ENCODE peak calls at places on chromosomes 12 and 14, in eight cellular contexts. A, E, M, Q, P, J, I and X are unnamed samples.

GRCh38 chr12:119869720-119870119 is 7.4 kb downstream of the CIT start:
- DNase-seq in A (peak), E (peak), M (peak), Q (peak), P (no peak), J (no peak), I (no peak), X (peak)

GRCh38 chr12:1915082-1915968 is 3.1 kb downstream of the CACNA2D4 start:
- DNase-seq in A (no peak), E (no peak), M (peak), Q (no peak), P (no peak), J (no peak), I (peak), X (no peak)

GRCh38 chr12:51357374-51358047 is 11.0 kb upstream of the CELA1 start:
- DNase-seq in A (no peak), E (no peak), M (no peak), Q (no peak), P (no peak), J (no peak), I (no peak), X (no peak)

GRCh38 chr14:20801726-20802125 is 918 bp downstream of the RNASE1 start:
- DNase-seq in A (no peak), E (no peak), M (peak), Q (no peak), P (no peak), J (peak), I (peak), X (no peak)

GRCh38 chr14:105334383-105335230 is 20.1 kb downstream of the PACS2 start:
- DNase-seq in A (no peak), E (no peak), M (no peak), Q (no peak), P (no peak), J (no peak), I (no peak), X (peak)

GRCh38 chr14:73463411-73463810 is 5.1 kb upstream of the NUMB start:
- DNase-seq in A (peak), E (peak), M (no peak), Q (peak), P (no peak), J (no peak), I (peak), X (peak)

GRCh38 chr14:105889666-105890473 is 363.5 kb downstream of the TMEM121 start:
- DNase-seq in A (no peak), E (no peak), M (peak), Q (no peak), P (no peak), J (peak), I (peak), X (no peak)

GRCh38 chr12:219891-220352 is 6.0 kb upstream of the SLC6A12 start:
- DNase-seq in A (peak), E (no peak), M (peak), Q (no peak), P (peak), J (peak), I (peak), X (peak)

GRCh38 chr14:70811578-70811977 is 2.3 kb upstream of the MAP3K9 start:
- DNase-seq in A (no peak), E (no peak), M (no peak), Q (no peak), P (no peak), J (no peak), I (no peak), X (no peak)

GRCh38 chr12:88035907-88036289 is 6.7 kb upstream of the C12orf50 start:
- DNase-seq in A (no peak), E (no peak), M (no peak), Q (no peak), P (no peak), J (no peak), I (no peak), X (peak)

GRCh38 chr12:124498870-124499753 is 68.3 kb downstream of the NCOR2 start:
- DNase-seq in A (peak), E (no peak), M (no peak), Q (no peak), P (no peak), J (no peak), I (no peak), X (no peak)

GRCh38 chr12:4664111-4664510 is 15.2 kb downstream of the NDUFA9 start:
- DNase-seq in A (peak), E (peak), M (no peak), Q (peak), P (no peak), J (no peak), I (no peak), X (peak)

GRCh38 chr14:63940387-63940786 is 87.6 kb downstream of the SYNE2 start:
- DNase-seq in A (no peak), E (no peak), M (no peak), Q (no peak), P (no peak), J (no peak), I (no peak), X (no peak)

GRCh38 chr14:105012171-105012985 is 8.5 kb downstream of the CDCA4 start:
- DNase-seq in A (no peak), E (no peak), M (no peak), Q (no peak), P (no peak), J (no peak), I (no peak), X (peak)

GRCh38 chr14:99628832-99629618 is 15.9 kb upstream of the HHIPL1 start:
- DNase-seq in A (peak), E (no peak), M (peak), Q (peak), P (peak), J (peak), I (peak), X (peak)

GRCh38 chr12:9864913-9865675 is 4.1 kb downstream of the CLEC2B start:
- DNase-seq in A (no peak), E (no peak), M (no peak), Q (no peak), P (no peak), J (no peak), I (no peak), X (no peak)

GRCh38 chr12:67269632-67270578 is 747 bp downstream of the CAND1 start:
- DNase-seq in A (peak), E (no peak), M (peak), Q (no peak), P (peak), J (peak), I (peak), X (peak)

GRCh38 chr14:91111443-91111842 is 2.4 kb upstream of the DGLUCY start:
- DNase-seq in A (no peak), E (no peak), M (no peak), Q (no peak), P (no peak), J (no peak), I (no peak), X (peak)

GRCh38 chr14:91113829-91114078 is at the start of gene DGLUCY:
- DNase-seq in A (peak), E (no peak), M (peak), Q (peak), P (peak), J (peak), I (peak), X (no peak)

GRCh38 chr14:91105673-91106072 is 8.2 kb upstream of the DGLUCY start:
- DNase-seq in A (no peak), E (no peak), M (no peak), Q (no peak), P (no peak), J (no peak), I (no peak), X (peak)

GRCh38 chr14:91112172-91112571 is 1.7 kb upstream of the DGLUCY start:
- DNase-seq in A (no peak), E (no peak), M (no peak), Q (no peak), P (no peak), J (no peak), I (no peak), X (no peak)

GRCh38 chr14:91108941-91109611 is 4.8 kb upstream of the DGLUCY start:
- DNase-seq in A (no peak), E (no peak), M (no peak), Q (no peak), P (no peak), J (peak), I (no peak), X (peak)
- H3K4me3 ChIP-seq in A (no peak), E (no peak), M (no peak), Q (no peak), P (no peak), J (no peak), I (no peak), X (no peak)

GRCh38 chr12:30752255-30752654 is 2.5 kb downstream of the CAPRIN2 start:
- DNase-seq in A (no peak), E (no peak), M (no peak), Q (no peak), P (no peak), J (no peak), I (no peak), X (no peak)
- TF ChIP-seq CTCF in A (no peak), E (no peak), M (no peak), Q (no peak), P (no peak), J (no peak), I (no peak), X (no peak)

DNA sequence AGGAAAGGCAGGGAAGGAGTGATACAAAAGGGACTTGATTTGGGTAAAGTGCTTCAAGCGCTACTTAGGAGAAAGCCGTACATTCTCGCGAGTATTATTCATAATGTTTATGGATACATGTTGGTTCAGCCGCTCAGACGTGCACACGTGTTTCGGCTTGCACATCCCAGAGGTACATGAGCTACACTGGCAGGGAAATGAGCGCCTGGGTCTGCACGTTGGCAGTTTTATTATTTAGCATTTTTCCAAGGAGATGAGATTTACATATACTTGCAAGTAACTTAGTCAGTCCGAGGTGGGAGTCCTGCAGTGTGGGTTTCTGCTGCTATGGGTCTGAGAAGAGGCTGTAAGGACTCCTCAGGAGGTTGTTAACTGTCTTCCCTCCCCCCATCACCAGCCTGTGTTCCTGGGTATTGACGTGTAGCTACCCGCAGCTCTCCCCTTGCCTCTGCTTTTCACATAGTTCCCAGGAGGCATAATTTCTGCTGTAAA is 1.5 kb downstream of the PRKCH start:
- DNase-seq in A (peak), E (no peak), M (no peak), Q (no peak), P (peak), J (no peak), I (no peak), X (peak)
- H3K4me3 ChIP-seq in A (no peak), E (no peak), M (peak), Q (no peak), P (peak), J (peak), I (peak), X (peak)

GRCh38 chr14:50955373-50956043 is 11.2 kb upstream of the PYGL start:
- DNase-seq in A (peak), E (peak), M (peak), Q (peak), P (peak), J (peak), I (peak), X (peak)
- TF ChIP-seq CTCF in A (peak), E (peak), M (peak), Q (peak), P (peak), J (peak), I (no peak), X (peak)

GRCh38 chr14:89091781-89092180 is 267.3 kb downstream of the TTC8 start:
- DNase-seq in A (no peak), E (no peak), M (no peak), Q (no peak), P (no peak), J (no peak), I (no peak), X (no peak)
- H3K4me3 ChIP-seq in A (no peak), E (no peak), M (no peak), Q (no peak), P (no peak), J (no peak), I (no peak), X (no peak)

DNA sequence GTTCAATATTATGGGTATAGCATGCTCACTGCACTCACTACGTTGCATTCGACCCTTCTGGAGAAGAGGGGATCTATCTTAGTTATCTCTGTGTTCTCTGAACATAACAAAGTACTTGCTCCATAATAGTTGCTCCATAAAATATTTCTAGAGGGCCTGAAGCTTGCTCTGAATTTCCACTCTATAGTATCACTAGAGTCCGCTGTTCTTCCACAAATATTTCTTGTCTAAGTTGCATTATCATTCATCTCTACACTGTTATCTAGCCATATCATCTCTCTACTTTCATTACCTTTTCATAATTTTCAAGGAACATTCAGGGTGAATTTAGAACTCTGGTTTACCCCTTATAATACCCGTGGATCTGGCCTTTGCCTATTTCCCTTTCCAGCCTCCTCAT is 246.1 kb upstream of the PDE3A start:
- DNase-seq in A (no peak), E (no peak), M (no peak), Q (no peak), P (no peak), J (no peak), I (no peak), X (no peak)
- TF ChIP-seq CTCF in A (no peak), E (no peak), M (no peak), Q (no peak), P (no peak), J (no peak), I (no peak), X (no peak)